ENCODE peak calls at places on chromosomes 5 and 9, in four cellular contexts. X is neural progenitor cell, R is choroid plexus epithelial cell, E is foreskin fibroblast. S is an unnamed sample.

GRCh38 chr5:126970517-126971017 is 59.8 kb downstream of the MARCHF3 start:
- DNase-seq in X (no peak), R (peak), E (peak), S (no peak)

GRCh38 chr5:140261403-140262171 is 41.3 kb downstream of the PFDN1 start:
- DNase-seq in X (no peak), R (peak), E (peak), S (no peak)

GRCh38 chr9:88514247-88514646 is 20.7 kb upstream of the NXNL2 start:
- DNase-seq in X (no peak), R (no peak), E (no peak), S (no peak)

GRCh38 chr5:58188287-58188651 is 271.6 kb downstream of the PLK2 start:
- DNase-seq in X (peak), R (peak), E (peak), S (no peak)

GRCh38 chr9:124480621-124480981 is 26.6 kb downstream of the NR5A1 start:
- DNase-seq in X (peak), R (peak), E (peak), S (peak)

GRCh38 chr5:100777680-100778281 is 125.3 kb downstream of the ST8SIA4 start:
- DNase-seq in X (no peak), R (peak), E (peak), S (no peak)

GRCh38 chr9:135036861-135037465 is 50.5 kb upstream of the OLFM1 start:
- DNase-seq in X (no peak), R (no peak), E (no peak), S (no peak)

GRCh38 chr9:34072868-34073590 is 24.3 kb upstream of the UBAP2 start:
- DNase-seq in X (no peak), R (peak), E (peak), S (peak)

GRCh38 chr5:56638061-56638621 is 177.2 kb upstream of the MAP3K1 start:
- DNase-seq in X (no peak), R (no peak), E (no peak), S (no peak)

GRCh38 chr9:137029058-137029922 is 1.3 kb upstream of the ABCA2 start:
- DNase-seq in X (peak), R (peak), E (peak), S (peak)

GRCh38 chr5:89037090-89037489 is 154.1 kb upstream of the MEF2C start:
- DNase-seq in X (no peak), R (peak), E (peak), S (no peak)

GRCh38 chr5:167816864-167817263 is 474.6 kb upstream of the WWC1 start:
- DNase-seq in X (no peak), R (no peak), E (no peak), S (no peak)

GRCh38 chr5:168174376-168174775 is 117.1 kb upstream of the WWC1 start:
- DNase-seq in X (no peak), R (no peak), E (no peak), S (no peak)

GRCh38 chr9:16442622-16443021 is 427.8 kb downstream of the BNC2 start:
- DNase-seq in X (peak), R (peak), E (no peak), S (no peak)

GRCh38 chr9:115127191-115127817 is 9.3 kb upstream of the TNC start:
- DNase-seq in X (no peak), R (no peak), E (no peak), S (no peak)

GRCh38 chr9:16337322-16338029 is 533.0 kb downstream of the BNC2 start:
- DNase-seq in X (no peak), R (peak), E (peak), S (no peak)

GRCh38 chr9:84711936-84712335 is 42.4 kb downstream of the NTRK2 start:
- DNase-seq in X (no peak), R (peak), E (peak), S (no peak)

GRCh38 chr9:136051568-136052432 is 43.3 kb downstream of the NACC2 start:
- DNase-seq in X (peak), R (peak), E (peak), S (peak)

GRCh38 chr9:2816476-2817141 is 27.3 kb downstream of the PUM3 start:
- DNase-seq in X (no peak), R (peak), E (no peak), S (no peak)

DNA sequence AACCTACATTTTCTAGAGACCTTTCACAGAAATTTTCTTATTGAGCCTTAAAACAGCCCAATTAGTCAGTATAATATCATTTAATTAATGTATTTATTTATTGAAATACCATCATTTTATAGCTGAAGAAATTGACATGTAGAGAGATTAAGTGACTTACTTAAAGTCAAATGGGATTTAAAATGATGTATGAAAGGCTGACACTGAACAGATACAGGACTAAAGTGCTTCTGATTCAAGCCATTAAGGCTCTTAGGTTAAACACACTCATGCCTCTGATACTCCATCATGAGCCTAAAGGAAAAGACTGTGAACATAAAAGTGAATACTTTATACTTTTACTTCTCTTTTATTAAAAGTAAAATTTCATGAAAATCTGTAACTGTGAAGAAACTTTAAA is 12.8 kb downstream of the C9orf72 start:
- DNase-seq in X (no peak), R (no peak), E (no peak), S (no peak)
- TF ChIP-seq CTCF in X (no peak), R (no peak), E (no peak), S (no peak)

DNA sequence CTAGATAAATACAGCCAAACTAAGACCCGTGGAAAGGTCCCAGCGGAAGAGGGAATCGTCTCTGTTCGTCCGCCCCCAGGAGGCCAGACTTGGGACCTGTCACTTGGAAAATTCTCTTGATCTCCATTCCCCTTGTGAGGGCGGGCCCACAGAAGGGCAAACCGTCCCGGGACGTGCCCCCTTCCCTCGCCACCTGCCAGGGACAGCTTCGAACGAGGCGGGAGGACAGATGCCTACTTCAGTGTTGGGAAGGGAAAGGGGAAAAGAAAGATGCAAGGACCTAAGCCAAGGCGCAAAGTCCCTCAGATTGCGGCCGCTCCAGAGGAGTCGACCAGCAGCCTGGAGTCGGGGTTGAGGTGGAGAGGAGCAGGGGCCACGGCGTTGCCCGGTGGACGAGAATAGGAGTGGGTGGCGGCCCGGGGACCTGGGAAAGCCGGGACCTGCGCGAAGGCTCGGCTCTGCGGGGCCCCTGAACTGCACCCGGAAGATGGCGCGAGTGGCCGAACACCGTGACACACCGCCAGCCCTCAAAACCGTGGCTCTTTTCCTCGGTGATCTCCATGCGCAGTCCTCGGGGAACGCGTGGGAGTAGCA is 4.4 kb upstream of the EBF1 start:
- DNase-seq in X (peak), R (peak), E (peak), S (peak)
- TF ChIP-seq CTCF in X (peak), R (peak), E (peak), S (peak)

GRCh38 chr9:106502930-106503329 is 360.0 kb upstream of the ZNF462 start:
- DNase-seq in X (no peak), R (no peak), E (no peak), S (no peak)

DNA sequence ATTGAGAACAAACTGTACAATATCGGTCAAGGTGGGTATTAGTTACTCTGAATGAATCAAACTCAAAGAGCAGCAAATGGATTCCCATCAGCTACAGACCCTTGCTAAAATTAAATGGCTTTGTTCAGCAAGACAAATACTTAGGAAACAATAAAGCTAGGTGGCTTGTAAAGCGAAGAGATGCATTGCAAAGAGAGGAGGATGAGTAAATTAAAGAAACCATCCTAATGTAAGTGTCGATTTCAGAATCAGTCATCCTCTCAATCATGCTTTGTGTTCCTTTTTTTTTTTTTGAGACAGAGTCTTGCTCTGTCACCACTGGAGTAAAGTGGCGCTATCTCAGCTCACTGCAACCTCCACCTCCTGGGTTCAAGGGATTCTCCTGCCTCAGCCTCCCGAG is 359.2 kb upstream of the ZNF462 start:
- DNase-seq in X (no peak), R (no peak), E (no peak), S (no peak)
- TF ChIP-seq CTCF in X (no peak), R (no peak), E (no peak), S (no peak)

GRCh38 chr5:177335701-177336065 is 15.8 kb downstream of the LMAN2 start:
- DNase-seq in X (no peak), R (no peak), E (no peak), S (no peak)

GRCh38 chr5:177335043-177335700 is 16.3 kb downstream of the LMAN2 start:
- DNase-seq in X (no peak), R (no peak), E (no peak), S (no peak)

GRCh38 chr5:177332896-177333260 is 18.6 kb downstream of the LMAN2 start:
- DNase-seq in X (no peak), R (no peak), E (no peak), S (no peak)

GRCh38 chr5:177333420-177334154 is 17.9 kb downstream of the LMAN2 start:
- DNase-seq in X (no peak), R (no peak), E (no peak), S (no peak)

DNA sequence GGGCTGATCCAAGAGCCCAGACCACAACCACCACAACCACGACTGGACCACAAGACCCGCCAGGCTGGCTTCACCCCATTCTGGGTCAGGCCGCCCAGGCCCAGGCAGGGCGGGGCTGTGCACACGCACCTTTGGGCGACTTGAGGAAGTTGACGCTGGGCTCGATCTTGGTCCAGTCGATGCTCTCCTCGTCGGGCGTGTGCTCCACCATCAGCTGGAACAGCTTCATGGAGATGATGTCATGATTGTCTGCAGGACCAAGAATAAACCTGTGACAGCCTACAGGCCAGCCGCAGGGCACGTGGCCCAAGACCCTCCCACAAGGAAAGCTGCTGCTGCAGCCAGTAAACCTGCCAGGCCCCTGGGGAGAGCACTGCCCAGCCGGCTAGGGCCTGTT is 17.3 kb downstream of the LMAN2 start:
- DNase-seq in X (no peak), R (no peak), E (no peak), S (no peak)
- TF ChIP-seq CTCF in X (no peak), R (no peak), E (no peak), S (no peak)

DNA sequence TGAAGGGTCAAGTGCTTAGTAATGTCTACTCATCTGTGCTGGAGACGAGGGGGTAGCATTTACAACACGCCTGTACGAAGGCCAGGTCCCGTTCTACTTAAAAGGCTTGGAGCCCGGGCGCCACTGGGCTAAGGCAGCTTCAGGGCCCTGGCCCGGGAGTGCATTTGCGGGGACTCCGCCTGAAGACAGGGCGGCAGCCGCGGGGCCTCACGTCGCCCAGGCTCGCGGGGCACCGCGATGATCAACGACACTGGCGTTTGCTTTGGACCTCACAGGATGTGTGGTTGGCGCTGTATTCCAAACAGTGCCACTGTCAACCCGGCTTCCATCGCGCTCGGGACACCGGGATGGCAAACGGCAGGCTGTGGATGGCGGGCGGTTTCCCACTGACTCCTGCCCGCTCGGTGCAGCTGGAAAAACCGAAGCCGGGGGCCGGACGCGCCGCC is 1.1 kb upstream of the TENT4A start:
- DNase-seq in X (peak), R (peak), E (peak), S (peak)
- TF ChIP-seq CTCF in X (no peak), R (peak), E (no peak), S (no peak)

GRCh38 chr9:121670447-121670846 is 19.0 kb downstream of the DAB2IP start:
- DNase-seq in X (no peak), R (peak), E (no peak), S (no peak)

GRCh38 chr9:121662896-121663580 is 11.6 kb downstream of the DAB2IP start:
- DNase-seq in X (no peak), R (no peak), E (no peak), S (no peak)

GRCh38 chr9:121663591-121663990 is 12.2 kb downstream of the DAB2IP start:
- DNase-seq in X (no peak), R (no peak), E (no peak), S (no peak)

GRCh38 chr9:121667890-121668289 is 16.5 kb downstream of the DAB2IP start:
- DNase-seq in X (no peak), R (no peak), E (no peak), S (no peak)

DNA sequence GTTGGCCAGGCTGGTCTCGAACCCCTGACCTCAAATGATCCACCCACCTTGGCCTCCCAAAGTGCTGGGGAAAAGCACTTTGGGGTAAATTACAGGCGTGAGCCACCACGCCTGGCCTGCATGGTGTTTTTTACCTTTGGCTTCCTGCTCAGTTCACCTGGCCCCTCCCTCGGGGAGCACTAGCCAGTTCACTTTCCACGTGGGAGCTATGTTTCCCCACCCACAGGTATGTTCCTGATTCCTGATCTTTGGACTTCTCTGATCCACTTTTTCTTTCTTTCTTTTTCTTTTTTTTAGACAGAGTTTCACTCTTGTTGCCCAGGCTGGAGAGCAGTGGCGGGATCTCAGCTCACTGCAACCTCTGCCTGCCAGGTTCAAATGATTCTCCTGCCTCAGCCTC is 15.8 kb downstream of the DAB2IP start:
- DNase-seq in X (no peak), R (no peak), E (no peak), S (no peak)
- TF ChIP-seq CTCF in X (no peak), R (no peak), E (no peak), S (no peak)

DNA sequence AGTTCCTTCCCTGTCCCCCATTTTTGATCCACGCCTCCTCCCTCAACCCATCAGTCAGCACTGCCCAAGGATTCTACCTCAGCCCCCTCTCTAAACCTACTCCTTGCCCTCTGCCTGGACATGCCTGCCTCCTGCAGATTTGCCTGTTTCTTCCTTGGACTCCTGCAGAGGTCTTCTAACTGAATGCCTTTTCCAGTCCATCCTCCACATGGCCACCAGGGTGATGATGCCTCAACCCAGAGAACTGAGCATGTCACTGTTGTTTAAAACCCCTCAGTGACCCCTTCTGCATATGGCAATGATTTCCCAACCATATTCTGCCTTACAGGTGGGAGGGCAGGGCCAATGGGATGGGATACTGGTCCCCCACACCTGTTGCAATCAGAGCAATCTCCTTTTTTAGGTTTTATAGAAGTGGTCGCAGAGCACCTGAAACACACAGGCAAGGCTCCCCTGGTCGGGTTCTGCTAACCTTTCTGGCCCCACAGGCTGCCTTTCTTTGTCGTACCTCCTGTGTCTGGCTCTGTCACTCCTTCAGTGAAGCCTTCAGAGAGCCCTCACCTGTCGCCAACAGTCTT is 9.3 kb downstream of the PHYKPL start:
- DNase-seq in X (no peak), R (no peak), E (no peak), S (no peak)
- TF ChIP-seq CTCF in X (no peak), R (peak), E (no peak), S (no peak)

GRCh38 chr9:31916591-31917223 is 467.7 kb upstream of the ACO1 start:
- DNase-seq in X (peak), R (no peak), E (no peak), S (no peak)
- TF ChIP-seq CTCF in X (peak), R (no peak), E (no peak), S (no peak)